ENCODE peak calls at places on chromosomes 7 and 10, in six cellular contexts. One of them, this sample, is unnamed.

GRCh38 chr7:7329321-7329720 is 147.0 kb downstream of the C1GALT1 start:
- DNase-seq in endodermal cell: no peak
- DNase-seq in H1: no peak
- DNase-seq in H9: no peak
- DNase-seq in HepG2: no peak
- DNase-seq in HCT116: no peak
- DNase-seq in this sample: no peak

GRCh38 chr7:124369310-124369709 is 336.4 kb upstream of the TMEM229A start:
- DNase-seq in endodermal cell: no peak
- DNase-seq in H1: no peak
- DNase-seq in H9: no peak
- DNase-seq in HepG2: no peak
- DNase-seq in HCT116: no peak
- DNase-seq in this sample: no peak

GRCh38 chr10:47048533-47048905 is 137.3 kb downstream of the PTPN20 start:
- DNase-seq in endodermal cell: peak; percentile 71
- DNase-seq in H1: no peak
- DNase-seq in H9: peak; percentile 62
- DNase-seq in HepG2: no peak
- DNase-seq in HCT116: no peak
- DNase-seq in this sample: no peak

GRCh38 chr7:150003304-150003810 is 129.6 kb downstream of the ATP6V0E2 start:
- DNase-seq in endodermal cell: no peak
- DNase-seq in H1: no peak
- DNase-seq in H9: no peak
- DNase-seq in HepG2: no peak
- DNase-seq in HCT116: no peak
- DNase-seq in this sample: no peak

GRCh38 chr10:5369362-5370158 is 4.8 kb downstream of the UCN3 start:
- DNase-seq in endodermal cell: no peak
- DNase-seq in H1: no peak
- DNase-seq in H9: no peak
- DNase-seq in HepG2: no peak
- DNase-seq in HCT116: no peak
- DNase-seq in this sample: no peak

GRCh38 chr10:61792921-61793320 is 108.6 kb upstream of the ARID5B start:
- DNase-seq in endodermal cell: no peak
- DNase-seq in H1: no peak
- DNase-seq in H9: no peak
- DNase-seq in HepG2: no peak
- DNase-seq in HCT116: no peak
- DNase-seq in this sample: no peak

GRCh38 chr10:30591249-30591670 is 38.3 kb downstream of the LYZL2 start:
- DNase-seq in endodermal cell: peak; percentile 83
- DNase-seq in H1: no peak
- DNase-seq in H9: peak; percentile 52
- DNase-seq in HepG2: peak; percentile 65
- DNase-seq in HCT116: peak; percentile 37
- DNase-seq in this sample: peak; percentile 56

GRCh38 chr7:44415510-44415909 is 74.9 kb downstream of the NUDCD3 start:
- DNase-seq in endodermal cell: no peak
- DNase-seq in H1: no peak
- DNase-seq in H9: no peak
- DNase-seq in HepG2: no peak
- DNase-seq in HCT116: no peak
- DNase-seq in this sample: no peak

GRCh38 chr10:45624724-45625123 is 47.8 kb downstream of the ZFAND4 start:
- DNase-seq in endodermal cell: no peak
- DNase-seq in H1: no peak
- DNase-seq in H9: no peak
- DNase-seq in HepG2: no peak
- DNase-seq in HCT116: no peak
- DNase-seq in this sample: no peak

GRCh38 chr10:51224610-51225230 is 150.4 kb downstream of the PRKG1 start:
- DNase-seq in endodermal cell: no peak
- DNase-seq in H1: no peak
- DNase-seq in H9: no peak
- DNase-seq in HepG2: no peak
- DNase-seq in HCT116: no peak
- DNase-seq in this sample: no peak

GRCh38 chr10:121243003-121243898 is 355.0 kb downstream of the FGFR2 start:
- DNase-seq in endodermal cell: no peak
- DNase-seq in H1: no peak
- DNase-seq in H9: no peak
- DNase-seq in HepG2: no peak
- DNase-seq in HCT116: no peak
- DNase-seq in this sample: no peak

GRCh38 chr10:63467833-63468232 is 2.1 kb upstream of the JMJD1C start:
- DNase-seq in endodermal cell: no peak
- DNase-seq in H1: no peak
- DNase-seq in H9: no peak
- DNase-seq in HepG2: no peak
- DNase-seq in HCT116: no peak
- DNase-seq in this sample: no peak

DNA sequence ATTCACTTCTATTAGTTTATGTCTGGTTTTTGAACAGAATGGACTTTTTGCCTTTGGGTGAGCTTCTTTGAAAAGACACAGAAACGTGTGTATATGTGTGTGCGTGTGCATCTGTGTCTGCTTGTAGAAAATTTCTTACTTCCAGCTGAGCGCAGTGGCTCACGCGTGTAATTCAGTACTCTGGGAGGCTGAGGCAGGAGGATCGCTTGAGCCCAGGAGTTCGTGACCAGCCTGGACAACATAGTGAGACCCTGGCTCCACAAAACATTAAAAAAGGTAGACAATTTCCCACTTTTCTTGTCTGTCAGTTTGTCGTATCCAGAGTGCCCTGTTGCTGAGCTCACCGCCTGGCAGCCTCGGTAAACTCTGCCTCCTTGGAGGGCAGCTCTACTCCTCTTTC is 25.4 kb downstream of the PPP2R2D start:
- DNase-seq in endodermal cell: peak; percentile 30
- DNase-seq in H1: no peak
- DNase-seq in H9: no peak
- DNase-seq in HepG2: no peak
- DNase-seq in HCT116: no peak
- DNase-seq in this sample: no peak
- H3K4me1 ChIP-seq in endodermal cell: peaks cover 13% of the 10 kb centered on the region
- H3K4me1 ChIP-seq in H1: peaks cover 4% of the 10 kb centered on the region
- H3K4me1 ChIP-seq in H9: peaks cover 8% of the 10 kb centered on the region
- H3K4me1 ChIP-seq in HepG2: peaks cover 15% of the 10 kb centered on the region
- H3K4me1 ChIP-seq in HCT116: no peaks in the 10 kb centered on the region
- H3K4me1 ChIP-seq in this sample: no peaks in the 10 kb centered on the region

DNA sequence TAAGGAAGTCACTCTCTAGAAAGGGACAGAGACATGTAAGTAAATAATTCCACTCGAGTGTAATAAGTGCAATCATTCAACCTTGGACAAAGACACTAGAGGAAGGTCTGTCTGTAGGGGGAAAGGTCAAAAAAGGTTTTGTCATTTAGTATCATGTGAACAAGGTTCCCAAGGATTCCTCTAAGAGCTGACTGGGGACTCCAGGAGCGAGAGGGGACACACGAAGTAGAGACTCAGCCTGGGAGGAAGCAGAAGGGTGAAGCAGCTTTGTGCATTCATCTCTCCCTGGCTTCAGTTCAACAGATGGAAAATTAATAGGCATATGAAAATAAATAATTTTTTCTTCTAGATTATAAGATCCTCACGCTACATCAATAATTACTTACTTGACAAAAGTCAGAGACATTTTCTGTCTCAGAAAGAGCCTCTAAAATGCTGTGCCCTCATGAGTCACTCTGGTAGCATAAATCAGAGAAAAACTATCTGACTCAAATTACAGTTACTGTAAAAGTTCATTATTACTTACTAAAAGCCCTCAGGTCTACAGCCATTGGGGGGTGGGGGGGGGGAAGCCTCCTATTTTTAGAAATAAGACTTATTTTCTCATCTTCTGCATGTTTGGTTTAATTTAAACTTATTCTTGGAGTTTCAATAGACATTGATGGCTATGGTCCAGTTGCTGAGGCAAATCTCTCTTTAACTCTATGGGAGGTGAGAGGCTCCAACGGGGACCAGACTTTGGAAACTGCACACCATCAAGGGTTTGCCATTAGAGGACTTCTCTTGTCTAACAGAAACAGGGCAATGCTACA is 275.0 kb upstream of the KLF14 start:
- DNase-seq in endodermal cell: peak; percentile 16
- DNase-seq in H1: no peak
- DNase-seq in H9: no peak
- DNase-seq in HepG2: no peak
- DNase-seq in HCT116: no peak
- DNase-seq in this sample: no peak
- H3K9ac ChIP-seq in endodermal cell: no peak overlapping the region
- H3K9ac ChIP-seq in H1: no peak overlapping the region
- H3K9ac ChIP-seq in H9: no peak overlapping the region
- H3K9ac ChIP-seq in HepG2: no peak overlapping the region
- H3K9ac ChIP-seq in HCT116: peak overlapping the region; percentile 73
- H3K9ac ChIP-seq in this sample: peak overlapping the region; percentile 16

GRCh38 chr10:102634696-102635095 is 9.6 kb upstream of the TRIM8 start:
- DNase-seq in endodermal cell: peak; percentile 60
- DNase-seq in H1: no peak
- DNase-seq in H9: no peak
- DNase-seq in HepG2: no peak
- DNase-seq in HCT116: no peak
- DNase-seq in this sample: no peak
- H3K4me1 ChIP-seq in endodermal cell: peaks cover 3% of the 10 kb centered on the region
- H3K4me1 ChIP-seq in H1: peaks cover 6% of the 10 kb centered on the region
- H3K4me1 ChIP-seq in H9: peaks cover 10% of the 10 kb centered on the region
- H3K4me1 ChIP-seq in HepG2: peaks cover 47% of the 10 kb centered on the region
- H3K4me1 ChIP-seq in HCT116: peaks cover 39% of the 10 kb centered on the region
- H3K4me1 ChIP-seq in this sample: no peaks in the 10 kb centered on the region

DNA sequence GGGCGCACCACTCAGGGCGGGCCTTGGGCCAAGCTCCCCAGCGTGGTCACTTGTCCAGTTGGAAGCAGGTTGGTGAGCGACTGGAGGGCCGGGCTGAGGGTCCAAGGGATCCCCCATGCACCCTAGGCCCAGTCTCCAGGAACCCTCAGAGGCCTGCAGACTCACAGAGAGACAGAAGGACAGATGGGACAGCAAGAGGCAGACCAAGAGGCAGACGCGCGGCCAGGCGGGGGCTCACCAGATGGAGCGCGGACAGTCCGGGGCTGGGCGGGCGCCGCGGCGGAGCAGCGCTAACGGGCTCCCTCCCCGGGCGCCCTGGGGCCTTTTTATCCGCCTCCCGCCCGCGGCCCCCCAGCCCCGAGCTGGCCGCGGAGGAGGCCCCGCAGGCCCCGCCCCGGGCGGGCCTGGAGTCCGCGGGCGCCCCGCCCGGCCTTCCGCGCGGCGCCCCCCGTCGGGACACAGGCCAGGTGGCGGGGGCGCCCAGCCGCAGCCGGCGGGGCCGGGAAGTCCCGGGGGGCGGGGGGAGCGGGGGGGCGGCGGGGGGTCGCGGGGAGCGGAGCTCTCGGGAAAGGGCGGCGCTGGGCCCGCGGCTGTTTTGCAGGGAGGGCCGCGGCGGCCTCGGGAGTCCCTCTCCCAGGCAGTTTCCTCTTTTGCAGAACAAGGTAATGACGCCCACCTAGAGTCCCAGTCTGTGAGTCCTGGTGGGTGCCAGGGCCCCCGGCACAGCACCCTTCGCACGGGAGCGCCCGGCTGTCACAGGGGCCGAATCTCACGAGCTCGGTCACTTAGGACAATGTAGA is at the start of gene LOXL4:
- DNase-seq in endodermal cell: peak; percentile 80
- DNase-seq in H1: no peak
- DNase-seq in H9: no peak
- DNase-seq in HepG2: no peak
- DNase-seq in HCT116: no peak
- DNase-seq in this sample: no peak
- H3K9ac ChIP-seq in endodermal cell: peak within 1 kb of the TSS; percentile 15
- H3K9ac ChIP-seq in H1: peak within 1 kb of the TSS; percentile 22
- H3K9ac ChIP-seq in H9: no peak within 1 kb of the TSS
- H3K9ac ChIP-seq in HepG2: peak within 1 kb of the TSS; percentile 78
- H3K9ac ChIP-seq in HCT116: peak within 1 kb of the TSS; percentile 57
- H3K9ac ChIP-seq in this sample: peak within 1 kb of the TSS; percentile 52

GRCh38 chr7:48154792-48155413 is 16.4 kb upstream of the ABCA13 start:
- DNase-seq in endodermal cell: peak; percentile 75
- DNase-seq in H1: no peak
- DNase-seq in H9: no peak
- DNase-seq in HepG2: peak; percentile 73
- DNase-seq in HCT116: peak; percentile 28
- DNase-seq in this sample: peak; percentile 81
- H3K4me1 ChIP-seq in endodermal cell: no peaks in the 10 kb centered on the region
- H3K4me1 ChIP-seq in H1: no peaks in the 10 kb centered on the region
- H3K4me1 ChIP-seq in H9: no peaks in the 10 kb centered on the region
- H3K4me1 ChIP-seq in HepG2: peaks cover 19% of the 10 kb centered on the region
- H3K4me1 ChIP-seq in HCT116: no peaks in the 10 kb centered on the region
- H3K4me1 ChIP-seq in this sample: no peaks in the 10 kb centered on the region

DNA sequence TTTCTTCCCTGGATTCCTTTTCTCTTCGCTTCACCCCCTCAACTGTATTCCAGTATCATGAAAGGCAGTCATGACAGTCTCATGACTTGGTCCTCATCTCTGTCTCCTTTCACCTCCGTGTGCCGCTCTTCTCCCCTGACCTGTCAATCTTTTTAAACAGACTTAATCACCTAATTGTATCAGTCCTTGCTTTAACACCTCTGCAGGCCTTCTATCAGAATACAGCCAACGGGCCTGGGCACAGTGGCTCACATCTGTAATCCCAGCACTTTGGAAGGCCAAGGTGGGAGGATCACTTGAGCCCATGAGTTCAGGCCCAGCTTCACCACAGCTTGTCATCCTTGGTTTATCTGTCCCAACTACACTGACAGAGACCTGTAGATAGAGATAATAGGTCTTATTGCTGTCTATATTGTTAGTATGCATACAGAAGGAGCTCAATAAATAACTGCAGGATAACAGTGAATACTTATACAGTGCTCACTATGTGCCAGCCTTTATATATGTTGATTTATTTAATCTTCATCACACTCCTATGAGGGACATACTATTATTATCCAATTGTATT is 1.2 kb downstream of the CNPY4 start:
- DNase-seq in endodermal cell: no peak
- DNase-seq in H1: no peak
- DNase-seq in H9: no peak
- DNase-seq in HepG2: no peak
- DNase-seq in HCT116: no peak
- DNase-seq in this sample: no peak
- H3K9ac ChIP-seq in endodermal cell: no peak overlapping the region
- H3K9ac ChIP-seq in H1: no peak overlapping the region
- H3K9ac ChIP-seq in H9: no peak overlapping the region
- H3K9ac ChIP-seq in HepG2: peak overlapping the region; percentile 87
- H3K9ac ChIP-seq in HCT116: peak overlapping the region; percentile 87
- H3K9ac ChIP-seq in this sample: peak overlapping the region; percentile 70

This sample was measured in colonic mucosa.